ENCODE peak calls at places on chromosome 2, in ten cellular contexts. F, D, R, K, X, I, N, E, P and G are unnamed samples.
A peak's percentile ranks its signal among the peaks of the same experiment; 100 is the strongest.

GRCh38 chr2:127093648-127094210 is 13.2 kb downstream of the BIN1 start:
- DNase-seq in I (no peak), F (no peak), D (no peak), N (no peak), R (no peak), X (no peak), P (no peak), K (no peak), E (no peak), G (no peak)

GRCh38 chr2:19702267-19702666 is 199.5 kb downstream of the TTC32 start:
- DNase-seq in N (no peak), R (no peak), I (no peak), X (no peak), K (no peak), P (no peak), F (no peak), E (no peak), D (no peak), G (no peak)

GRCh38 chr2:127065299-127065931 is 41.5 kb downstream of the BIN1 start:
- DNase-seq in I (no peak), X (no peak), E (no peak), P (no peak), R (no peak), K (no peak), N (no peak), D (no peak), F (no peak), G (no peak)

GRCh38 chr2:203280428-203281064 is 41.7 kb downstream of the CYP20A1 start:
- DNase-seq in I (no peak), E (no peak), K (no peak), D (no peak), F (no peak), X (no peak), P (peak; percentile 10), N (no peak), R (no peak), G (no peak)

GRCh38 chr2:46645681-46646162 is 166.4 kb downstream of the TMEM247 start:
- DNase-seq in R (peak; percentile 92), X (peak; percentile 65), F (no peak), K (no peak), E (peak; percentile 18), I (peak; percentile 71), N (no peak), P (no peak), D (no peak), G (no peak)

GRCh38 chr2:73862987-73863386 is 29.8 kb upstream of the ACTG2 start:
- DNase-seq in K (no peak), X (no peak), F (peak; percentile 36), N (no peak), I (peak; percentile 55), R (no peak), P (no peak), E (no peak), D (no peak), G (no peak)

GRCh38 chr2:241574911-241575623 is 16.5 kb downstream of the BOK start:
- DNase-seq in F (no peak), X (no peak), R (no peak), N (no peak), I (no peak), E (no peak), D (no peak), K (no peak), P (no peak), G (peak; percentile 25)

GRCh38 chr2:44549099-44549471 is 187.3 kb downstream of the CAMKMT start:
- DNase-seq in X (no peak), D (no peak), R (peak; percentile 30), P (no peak), E (no peak), N (no peak), I (no peak), K (peak; percentile 38), F (no peak), G (no peak)

GRCh38 chr2:212299943-212300342 is 238.7 kb downstream of the ERBB4 start:
- DNase-seq in F (no peak), D (no peak), K (no peak), I (no peak), X (no peak), P (no peak), R (no peak), E (no peak), N (no peak), G (no peak)

GRCh38 chr2:45302011-45302325 is 292.7 kb upstream of the SIX2 start:
- DNase-seq in N (no peak), I (no peak), X (no peak), F (no peak), D (no peak), R (no peak), P (no peak), K (no peak), E (no peak), G (no peak)

GRCh38 chr2:226756131-226756530 is 43.5 kb downstream of the IRS1 start:
- DNase-seq in N (no peak), E (no peak), I (no peak), D (no peak), F (no peak), R (peak; percentile 76), X (peak; percentile 59), K (peak; percentile 40), P (peak; percentile 64), G (no peak)

GRCh38 chr2:227534714-227535113 is 62.8 kb downstream of the AGFG1 start:
- DNase-seq in P (no peak), D (no peak), F (no peak), I (no peak), N (no peak), R (no peak), X (no peak), K (no peak), E (no peak), G (no peak)

GRCh38 chr2:47029737-47030524 is 114.3 kb upstream of the MCFD2 start:
- DNase-seq in I (no peak), R (no peak), F (no peak), D (no peak), X (peak; percentile 52), N (no peak), P (no peak), E (no peak), K (peak; percentile 84), G (no peak)

GRCh38 chr2:133130548-133131246 is 437.6 kb downstream of the NCKAP5 start:
- DNase-seq in P (peak; percentile 42), R (no peak), K (no peak), X (no peak), E (no peak), F (no peak), D (no peak), I (no peak), N (no peak), G (no peak)

GRCh38 chr2:158457826-158458616 is 1.3 kb downstream of the PKP4 start:
- DNase-seq in F (peak; percentile 85), X (peak; percentile 94), E (peak; percentile 85), K (peak; percentile 65), D (peak; percentile 59), P (no peak), N (peak; percentile 66), I (peak; percentile 76), R (no peak), G (peak; percentile 96)

GRCh38 chr2:85018049-85018447 is 47.1 kb downstream of the KCMF1 start:
- DNase-seq in X (no peak), F (no peak), E (no peak), I (no peak), N (no peak), K (no peak), P (no peak), R (no peak), D (no peak), G (no peak)
- TF ChIP-seq CTCF in X (no peak), F (no peak), E (no peak), I (no peak), N (peak; percentile 44), K (no peak), P (no peak), R (no peak), D (no peak), G (peak; percentile 40)

GRCh38 chr2:48849770-48850169 is 94.2 kb upstream of the LHCGR start:
- DNase-seq in I (no peak), X (no peak), R (peak; percentile 58), D (no peak), P (no peak), N (no peak), F (no peak), K (no peak), E (no peak), G (no peak)

GRCh38 chr2:48845719-48846118 is 90.2 kb upstream of the LHCGR start:
- DNase-seq in E (no peak), R (no peak), P (no peak), D (no peak), K (no peak), I (no peak), F (no peak), N (no peak), X (no peak), G (no peak)

GRCh38 chr2:48841126-48841525 is 85.6 kb upstream of the LHCGR start:
- DNase-seq in R (no peak), I (no peak), X (no peak), N (no peak), F (no peak), P (no peak), E (no peak), K (no peak), D (no peak), G (no peak)

GRCh38 chr2:48844418-48845155 is 89.1 kb upstream of the LHCGR start:
- DNase-seq in F (no peak), X (no peak), D (no peak), N (no peak), E (no peak), R (peak; percentile 55), K (no peak), P (no peak), I (no peak), G (no peak)
- H3K27ac ChIP-seq in F (no peak overlapping the region), X (no peak overlapping the region), D (no peak overlapping the region), N (peak overlapping the region; percentile 39), E (no peak overlapping the region), R (peak overlapping the region; percentile 11), K (no peak overlapping the region), P (no peak overlapping the region), I (no peak overlapping the region), G (no peak overlapping the region)

DNA sequence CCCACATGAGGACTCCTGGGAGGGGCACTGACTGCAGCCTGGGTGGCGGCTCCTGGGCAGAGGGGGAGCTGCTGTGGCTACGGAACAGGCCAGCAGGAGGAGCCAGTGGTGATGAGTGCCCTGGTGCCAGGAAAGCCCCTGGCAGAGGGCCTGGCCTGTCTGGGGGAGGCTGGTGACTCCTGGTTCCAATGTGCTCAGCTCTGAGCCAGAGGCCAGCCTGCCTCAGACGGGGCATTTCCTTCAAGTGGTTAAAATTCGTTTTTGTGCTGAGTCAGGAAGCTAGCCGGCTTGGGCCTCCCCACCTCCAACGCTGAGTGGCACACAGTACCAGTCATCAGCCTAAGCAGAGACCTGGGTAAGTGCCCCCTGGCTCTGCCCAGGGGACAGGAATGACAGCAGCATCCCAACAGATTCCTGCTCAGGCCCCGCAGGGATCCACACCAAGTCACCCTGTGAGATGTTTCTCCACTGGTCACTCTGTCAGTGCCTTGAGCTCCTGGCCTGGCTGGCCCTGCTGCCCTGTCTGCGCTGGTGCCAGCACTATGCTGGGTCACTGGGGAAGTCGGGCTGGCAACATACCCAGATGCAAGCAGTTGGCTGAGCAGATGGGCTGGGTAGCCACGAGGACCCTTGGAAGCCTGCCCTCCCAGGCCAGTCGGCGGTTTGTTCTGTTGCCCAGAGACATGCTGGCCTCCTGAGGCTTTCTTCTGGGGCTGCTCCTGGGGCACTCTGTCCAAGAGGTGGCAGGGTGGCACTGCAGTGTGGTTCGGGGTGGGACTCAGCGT is 7.1 kb upstream of the KLF11 start:
- DNase-seq in E (peak; percentile 64), P (peak; percentile 17), X (no peak), F (no peak), K (peak; percentile 95), I (no peak), N (no peak), R (no peak), D (peak; percentile 44), G (peak; percentile 77)
- TF ChIP-seq CTCF in E (peak; percentile 43), P (peak; percentile 84), X (no peak), F (no peak), K (peak; percentile 62), I (peak; percentile 13), N (peak; percentile 5), R (peak; percentile 56), D (no peak), G (peak; percentile 69)

GRCh38 chr2:128319773-128320608 is 1.3 kb upstream of the HS6ST1 start:
- DNase-seq in E (no peak), K (no peak), I (no peak), F (no peak), X (no peak), D (no peak), P (no peak), N (peak; percentile 62), R (no peak), G (peak; percentile 67)
- H3K27ac ChIP-seq in E (no peak overlapping the region), K (no peak overlapping the region), I (no peak overlapping the region), F (no peak overlapping the region), X (no peak overlapping the region), D (no peak overlapping the region), P (no peak overlapping the region), N (no peak overlapping the region), R (no peak overlapping the region), G (no peak overlapping the region)